ENCODE peak calls at places on chromosomes 16 and 17, in seven cellular contexts. E, O, I, V, L, B and F are unnamed samples.

GRCh38 chr17:40452074-40452787 is 9.0 kb downstream of the IGFBP4 start:
- DNase-seq in E (no peak), O (no peak), I (no peak), V (no peak), L (no peak), B (no peak), F (no peak)

GRCh38 chr17:74431568-74432483 is at the start of gene GPRC5C:
- DNase-seq in E (peak), O (no peak), I (peak), V (peak), L (peak), B (peak), F (no peak)

GRCh38 chr17:40290629-40291296 is 3.1 kb downstream of the CDC6 start:
- DNase-seq in E (no peak), O (no peak), I (no peak), V (peak), L (peak), B (peak), F (no peak)

GRCh38 chr16:22296225-22297113 is 740 bp upstream of the POLR3E start:
- DNase-seq in E (no peak), O (peak), I (no peak), V (peak), L (peak), B (no peak), F (no peak)

GRCh38 chr16:354286-354881 is 1.9 kb upstream of the AXIN1 start:
- DNase-seq in E (no peak), O (no peak), I (no peak), V (no peak), L (no peak), B (no peak), F (no peak)

GRCh38 chr17:47368262-47368661 is 44.5 kb downstream of the EFCAB13 start:
- DNase-seq in E (no peak), O (no peak), I (no peak), V (no peak), L (no peak), B (no peak), F (no peak)

GRCh38 chr16:81695431-81695890 is 83.6 kb upstream of the PLCG2 start:
- DNase-seq in E (no peak), O (no peak), I (no peak), V (no peak), L (no peak), B (no peak), F (no peak)

GRCh38 chr16:87724490-87725291 is 41.1 kb downstream of the KLHDC4 start:
- DNase-seq in E (no peak), O (peak), I (no peak), V (no peak), L (no peak), B (no peak), F (no peak)

DNA sequence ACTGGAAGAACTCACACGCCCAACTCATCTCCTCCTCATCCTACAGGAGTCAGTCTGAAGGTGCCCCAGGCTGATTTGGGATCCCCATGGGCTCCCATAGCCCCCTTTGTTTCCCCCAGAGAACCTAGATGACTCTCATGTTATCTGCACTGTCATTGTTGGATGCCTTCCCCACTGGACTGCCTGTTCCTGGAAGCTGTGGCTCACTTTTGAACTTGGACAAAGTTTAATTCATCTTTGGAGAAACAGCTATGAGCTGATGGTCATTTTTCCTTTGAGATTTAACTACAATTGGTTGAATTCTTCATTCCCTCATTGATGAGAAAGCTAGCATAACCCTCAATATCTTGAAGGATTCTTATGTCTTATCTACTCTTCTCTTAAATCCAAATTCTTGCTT is 186.6 kb downstream of the SALL1 start:
- DNase-seq in E (no peak), O (no peak), I (no peak), V (no peak), L (no peak), B (no peak), F (no peak)
- TF ChIP-seq TAF1 in E (no peak), O (no peak), I (no peak), V (no peak), L (no peak), B (no peak), F (no peak)

DNA sequence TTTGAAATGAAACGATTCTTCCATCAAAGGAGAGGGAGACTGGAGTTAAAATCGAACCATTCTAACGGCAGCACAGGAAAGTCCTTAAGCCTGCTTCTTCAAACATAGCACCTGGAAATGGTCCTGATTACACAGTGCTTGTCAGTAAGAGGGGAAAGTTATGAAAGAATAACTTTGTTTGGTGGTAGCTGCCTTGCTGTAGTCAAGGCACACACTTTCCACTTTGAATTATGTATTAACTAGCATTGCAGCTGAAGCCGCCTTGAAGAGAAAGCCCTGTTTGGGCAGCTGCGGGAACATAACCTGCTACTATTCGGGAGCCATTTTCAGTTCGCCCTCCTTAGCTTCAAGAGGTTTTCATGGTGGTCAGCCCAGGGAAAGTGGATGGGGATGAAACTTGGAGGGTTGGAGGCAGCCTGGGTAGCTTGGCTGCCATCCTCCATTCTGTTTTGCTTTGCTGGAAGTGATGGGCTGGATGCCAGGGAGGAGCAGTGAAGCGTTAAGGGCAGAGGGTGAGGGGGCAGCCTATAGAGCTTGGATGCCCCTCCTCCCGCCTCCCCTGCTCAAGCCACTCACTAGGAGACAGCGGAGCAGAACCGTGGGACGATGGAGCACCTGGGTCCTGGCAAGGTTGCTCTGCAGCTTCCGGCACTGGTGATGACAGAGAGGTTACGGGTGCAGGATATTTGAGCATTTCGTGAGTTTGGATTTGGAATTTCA is 5.2 kb upstream of the HAS3 start:
- DNase-seq in E (no peak), O (no peak), I (no peak), V (no peak), L (no peak), B (peak), F (no peak)
- TF ChIP-seq TAF1 in E (no peak), O (no peak), I (no peak), V (no peak), L (no peak), B (no peak), F (no peak)

GRCh38 chr17:38921756-38922411 is 3.5 kb upstream of the LASP1NB start:
- DNase-seq in E (no peak), O (no peak), I (no peak), V (no peak), L (no peak), B (no peak), F (no peak)

GRCh38 chr17:38922538-38923291 is 2.7 kb upstream of the LASP1NB start:
- DNase-seq in E (no peak), O (no peak), I (no peak), V (peak), L (no peak), B (peak), F (no peak)

GRCh38 chr17:38926290-38927070 is 1.1 kb downstream of the LASP1NB start:
- DNase-seq in E (no peak), O (no peak), I (no peak), V (peak), L (no peak), B (no peak), F (no peak)

GRCh38 chr17:38920374-38921291 is 4.8 kb upstream of the LASP1NB start:
- DNase-seq in E (no peak), O (no peak), I (no peak), V (no peak), L (no peak), B (no peak), F (no peak)

DNA sequence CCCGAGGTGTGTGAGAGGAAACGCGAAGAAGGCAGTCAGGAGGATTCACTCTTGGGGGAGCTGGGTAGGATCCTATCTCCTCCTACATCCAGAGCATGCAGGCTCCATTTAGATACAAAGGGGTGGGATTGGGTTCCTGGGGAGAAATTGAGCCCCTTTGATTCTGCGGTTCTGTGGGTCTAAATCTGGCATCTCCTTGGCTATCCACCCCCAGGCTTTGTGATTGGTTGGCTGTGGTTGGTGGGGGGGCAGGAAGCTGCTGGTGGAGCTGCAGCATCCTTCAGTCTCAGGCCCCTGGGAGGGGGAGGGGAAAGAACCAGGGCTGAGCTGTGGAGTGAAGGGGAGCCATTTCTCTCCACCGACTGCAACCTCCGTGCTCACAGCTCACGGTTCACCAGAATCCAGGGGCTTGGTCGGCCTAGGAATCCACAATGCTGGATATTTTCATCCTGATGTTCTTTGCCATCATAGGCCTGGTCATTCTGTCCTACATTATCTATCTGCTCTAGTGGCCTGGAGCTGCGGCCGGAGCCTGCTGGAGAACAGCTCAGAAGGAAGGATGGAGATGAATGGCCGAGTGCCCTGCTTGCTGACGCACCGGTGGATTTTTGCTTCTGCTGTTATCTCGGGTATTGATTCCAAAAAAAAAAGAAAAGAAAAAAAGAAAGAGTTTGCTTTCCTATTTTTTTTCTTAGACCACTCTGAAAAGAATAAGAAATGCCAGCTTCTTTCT is at the start of gene LASP1NB:
- DNase-seq in E (no peak), O (no peak), I (no peak), V (no peak), L (no peak), B (peak), F (no peak)
- TF ChIP-seq TAF1 in E (peak), O (no peak), I (no peak), V (no peak), L (no peak), B (peak), F (no peak)

DNA sequence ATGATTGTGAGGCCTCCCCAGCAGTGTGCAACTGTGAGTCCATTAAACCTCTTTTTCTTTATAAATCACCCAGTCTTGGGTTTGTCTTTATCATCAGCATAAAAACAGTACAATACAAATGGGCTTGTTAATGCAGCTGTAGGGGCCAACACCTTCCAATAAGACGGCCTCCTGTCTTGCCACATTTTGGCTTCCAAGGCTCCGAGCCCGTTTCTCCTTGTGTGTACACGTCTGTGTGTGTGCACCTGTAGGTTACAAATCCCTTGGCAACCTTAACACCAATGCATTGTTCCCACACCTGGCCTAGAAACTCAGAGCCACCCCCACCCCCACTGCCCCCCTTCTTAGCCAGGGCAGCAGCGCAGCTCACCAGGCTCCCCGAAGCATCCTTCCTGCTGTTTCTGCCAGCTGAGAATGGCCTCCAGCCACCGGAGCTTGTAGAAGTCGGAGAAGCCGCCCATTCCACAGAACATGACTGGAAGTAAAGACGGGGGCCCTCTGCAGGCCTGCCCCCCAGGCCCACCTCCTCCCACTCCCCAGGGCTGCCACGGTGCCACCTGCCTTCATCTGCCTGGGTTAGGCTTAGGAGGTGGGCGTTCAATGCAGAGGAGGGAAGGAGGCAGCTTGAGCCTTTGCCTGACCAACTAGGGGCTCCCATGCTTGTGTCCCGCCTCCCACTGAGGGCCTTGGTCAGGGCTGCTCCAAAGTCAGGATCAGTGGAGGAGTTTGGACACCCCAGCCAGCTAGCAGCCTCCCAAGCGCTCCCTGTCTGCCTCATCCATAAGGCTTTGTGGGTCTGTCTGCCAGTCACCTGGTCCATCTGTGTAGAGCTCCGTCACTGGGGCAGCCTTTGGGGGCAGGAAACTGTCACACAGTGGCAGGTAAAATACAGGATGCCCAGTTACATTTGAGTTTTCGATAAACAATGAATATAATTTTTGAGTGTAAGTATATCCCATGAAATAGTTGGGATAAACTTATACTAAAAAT is 10.6 kb downstream of the C16orf89 start:
- DNase-seq in E (no peak), O (no peak), I (no peak), V (no peak), L (no peak), B (no peak), F (no peak)
- TF ChIP-seq TAF1 in E (no peak), O (no peak), I (no peak), V (no peak), L (no peak), B (no peak), F (no peak)